ENCODE peak calls at places on chromosomes 6 and 20, in six cellular contexts. N is aorta; Q is neural crest cell; F is endodermal cell; H is activated T-helper 1 cell treated with anti-CD3 and anti-CD28 coated beads, Interleukin-12 subunit alpha, Interleukin-12 subunit beta, Interleukin-2, Interleukin-4 antibody, amounts not matched to agents 30 ng/mL and 10 ng/mL and 1 ng/mL, durations not matched to agents 14 hours and 24 hours and 36 hours; G is caudate nucleus. R is an unnamed sample.

GRCh38 chr20:51326241-51326819 is 216.2 kb downstream of the NFATC2 start:
- DNase-seq in N (no peak), Q (peak; percentile 59), F (peak; percentile 92), H (no peak), G (peak; percentile 21), R (peak; percentile 58)

GRCh38 chr6:118706702-118707101 is 55.3 kb upstream of the CEP85L start:
- DNase-seq in N (no peak), Q (no peak), F (peak; percentile 45), H (no peak), G (no peak), R (no peak)

GRCh38 chr6:41767112-41767946 is 12.4 kb downstream of the FRS3 start:
- DNase-seq in N (peak; percentile 69), Q (peak; percentile 16), F (peak; percentile 44), H (no peak), G (no peak), R (peak; percentile 67)

GRCh38 chr6:36028887-36029324 is 1.3 kb downstream of the MAPK14 start:
- DNase-seq in N (peak; percentile 83), Q (peak; percentile 12), F (peak; percentile 70), H (peak; percentile 40), G (peak; percentile 20), R (peak; percentile 49)

GRCh38 chr6:90993771-90994170 is 406.9 kb upstream of the MAP3K7 start:
- DNase-seq in N (no peak), Q (no peak), F (no peak), H (no peak), G (no peak), R (no peak)

GRCh38 chr20:38270869-38271608 is 10.5 kb upstream of the KIAA1755 start:
- DNase-seq in N (peak; percentile 89), Q (no peak), F (no peak), H (no peak), G (no peak), R (peak; percentile 43)

GRCh38 chr6:41439524-41440418 is 104.4 kb downstream of the NCR2 start:
- DNase-seq in N (no peak), Q (no peak), F (no peak), H (peak; percentile 25), G (no peak), R (no peak)

GRCh38 chr6:14706378-14706929 is 539.4 kb upstream of the JARID2 start:
- DNase-seq in N (peak; percentile 86), Q (no peak), F (no peak), H (no peak), G (no peak), R (no peak)